ENCODE peak calls at places on chromosomes 7 and 10, in seven cellular contexts. M is lower leg skin, V is hepatocyte, Z is K562, A is thoracic aorta, L is MM.1S, R is gastrocnemius medialis. D is an unnamed sample.

GRCh38 chr10:85621562-85621961 is 745.0 kb downstream of the GRID1 start:
- DNase-seq in V (peak), Z (no peak), M (no peak), L (no peak), R (no peak), A (no peak), D (no peak)

GRCh38 chr7:143345428-143345900 is 17.0 kb downstream of the FAM131B start:
- DNase-seq in L (no peak), Z (peak), A (no peak), M (no peak), V (peak), R (no peak), D (peak)

GRCh38 chr7:23445326-23445725 is 25.0 kb downstream of the IGF2BP3 start:
- DNase-seq in Z (no peak), L (no peak), R (no peak), V (no peak), A (no peak), M (no peak), D (no peak)

GRCh38 chr7:24786941-24787340 is 29.7 kb upstream of the GSDME start:
- DNase-seq in A (peak), R (peak), L (no peak), M (peak), V (no peak), Z (peak), D (no peak)

GRCh38 chr7:91089382-91089963 is 174.8 kb upstream of the FZD1 start:
- DNase-seq in A (no peak), R (no peak), M (no peak), V (peak), Z (peak), L (peak), D (no peak)

GRCh38 chr7:135147899-135148721 is at the start of gene TMEM140:
- DNase-seq in V (peak), R (peak), A (no peak), Z (peak), M (no peak), L (peak), D (no peak)

GRCh38 chr7:55498770-55499169 is 73.5 kb downstream of the VOPP1 start:
- DNase-seq in A (no peak), M (no peak), L (no peak), R (no peak), V (no peak), Z (no peak), D (no peak)

GRCh38 chr7:110531186-110531585 is 559.7 kb upstream of the LRRN3 start:
- DNase-seq in R (no peak), A (no peak), M (no peak), Z (no peak), V (peak), L (peak), D (no peak)

GRCh38 chr10:22805304-22805703 is 90.9 kb upstream of the PIP4K2A start:
- DNase-seq in A (no peak), R (no peak), V (peak), L (no peak), Z (peak), M (peak), D (no peak)

GRCh38 chr10:116115233-116115632 is 157.8 kb downstream of the GFRA1 start:
- DNase-seq in M (no peak), V (no peak), Z (no peak), A (no peak), L (no peak), R (no peak), D (no peak)

GRCh38 chr7:66522518-66522917 is 106.2 kb upstream of the KCTD7 start:
- DNase-seq in L (no peak), R (no peak), M (no peak), V (no peak), Z (no peak), A (no peak), D (no peak)

GRCh38 chr7:151519765-151520418 is at the start of gene RHEB:
- DNase-seq in V (peak), A (peak), Z (peak), L (peak), M (peak), R (peak), D (peak)

GRCh38 chr7:45880433-45880860 is 7.6 kb upstream of the CCDC201 start:
- DNase-seq in A (no peak), R (no peak), Z (no peak), M (no peak), V (no peak), L (no peak), D (no peak)

GRCh38 chr10:511849-512191 is 177.6 kb downstream of the DIP2C start:
- DNase-seq in A (no peak), V (no peak), R (no peak), M (no peak), L (no peak), Z (no peak), D (no peak)

GRCh38 chr10:119466655-119467054 is 75.9 kb downstream of the RGS10 start:
- DNase-seq in Z (no peak), L (no peak), M (no peak), V (no peak), A (no peak), R (no peak), D (no peak)

GRCh38 chr10:6171891-6172354 is 30.8 kb upstream of the PFKFB3 start:
- DNase-seq in R (peak), L (no peak), A (peak), Z (no peak), M (peak), V (no peak), D (no peak)

GRCh38 chr10:132897516-132898381 is 44.6 kb downstream of the CFAP46 start:
- DNase-seq in A (no peak), R (no peak), Z (no peak), L (no peak), M (no peak), V (no peak), D (no peak)

GRCh38 chr10:78741541-78741940 is 327.2 kb upstream of the ZMIZ1 start:
- DNase-seq in M (no peak), V (peak), A (no peak), Z (no peak), R (no peak), L (no peak), D (no peak)

GRCh38 chr10:80894339-80894791 is 356.7 kb downstream of the SH2D4B start:
- DNase-seq in Z (no peak), V (no peak), L (no peak), A (no peak), M (no peak), R (no peak), D (no peak)

GRCh38 chr7:80719261-80719660 is 80.8 kb downstream of the CD36 start:
- DNase-seq in L (no peak), V (peak), R (no peak), Z (no peak), M (no peak), A (no peak), D (no peak)

GRCh38 chr10:70866424-70866823 is 21.9 kb downstream of the PCBD1 start:
- DNase-seq in Z (no peak), M (peak), L (peak), A (no peak), R (no peak), V (no peak), D (no peak)

GRCh38 chr10:70858759-70859158 is 29.6 kb downstream of the PCBD1 start:
- DNase-seq in A (no peak), V (no peak), Z (no peak), L (no peak), M (no peak), R (no peak), D (no peak)

GRCh38 chr10:70864940-70865339 is 23.4 kb downstream of the PCBD1 start:
- DNase-seq in Z (no peak), M (no peak), R (no peak), V (no peak), A (no peak), L (no peak), D (no peak)

GRCh38 chr10:70863470-70864160 is 24.8 kb downstream of the PCBD1 start:
- DNase-seq in V (no peak), Z (no peak), R (no peak), L (peak), A (no peak), M (no peak), D (no peak)
- TF ChIP-seq CTCF in V (no peak), Z (no peak), R (no peak), L (peak), A (no peak), M (no peak), D (no peak)

DNA sequence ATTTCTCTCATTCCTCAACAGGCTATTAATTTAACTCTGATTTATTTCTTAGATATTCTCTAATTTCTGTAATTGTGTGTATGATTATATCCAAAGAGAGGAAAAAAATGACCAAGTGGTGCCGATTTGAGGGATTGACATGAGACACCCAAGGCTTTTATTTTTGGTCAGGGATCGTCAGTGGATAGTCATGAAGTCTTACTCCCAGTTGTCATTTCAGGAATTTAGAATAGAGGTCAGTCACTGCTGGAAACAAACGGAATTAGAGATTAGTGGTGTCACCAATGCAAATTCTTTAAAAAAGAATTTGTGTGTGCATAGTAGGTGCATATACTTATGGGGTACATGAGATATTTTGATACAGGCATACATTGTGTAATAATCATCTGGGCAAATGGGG is 26.8 kb upstream of the AGR3 start:
- DNase-seq in Z (no peak), R (no peak), L (no peak), V (no peak), A (no peak), M (no peak), D (no peak)
- H3K4me3 ChIP-seq in Z (no peak), R (no peak), L (no peak), V (no peak), A (no peak), M (no peak), D (no peak)

GRCh38 chr7:36280840-36281812 is 108.5 kb upstream of the ANLN start:
- DNase-seq in A (no peak), L (no peak), Z (peak), M (peak), R (peak), V (peak), D (no peak)

GRCh38 chr7:36283171-36283570 is 106.5 kb upstream of the ANLN start:
- DNase-seq in V (no peak), L (no peak), A (no peak), Z (no peak), M (no peak), R (no peak), D (peak)

GRCh38 chr7:36283711-36284130 is 105.9 kb upstream of the ANLN start:
- DNase-seq in A (no peak), V (no peak), L (no peak), R (peak), Z (peak), M (peak), D (no peak)

GRCh38 chr7:36279926-36280315 is 109.7 kb upstream of the ANLN start:
- DNase-seq in R (no peak), Z (no peak), L (no peak), M (no peak), A (no peak), V (no peak), D (no peak)

GRCh38 chr7:36281945-36282727 is 107.5 kb upstream of the ANLN start:
- DNase-seq in R (no peak), M (no peak), Z (peak), A (no peak), V (no peak), L (no peak), D (no peak)
- TF ChIP-seq CTCF in R (no peak), M (no peak), Z (no peak), A (no peak), V (no peak), L (no peak), D (no peak)

GRCh38 chr7:1639071-1639470 is 31.0 kb upstream of the ELFN1 start:
- DNase-seq in L (no peak), M (no peak), V (no peak), A (no peak), R (no peak), Z (no peak), D (no peak)
- H3K4me3 ChIP-seq in L (no peak), M (no peak), V (no peak), A (no peak), R (no peak), Z (no peak), D (no peak)

DNA sequence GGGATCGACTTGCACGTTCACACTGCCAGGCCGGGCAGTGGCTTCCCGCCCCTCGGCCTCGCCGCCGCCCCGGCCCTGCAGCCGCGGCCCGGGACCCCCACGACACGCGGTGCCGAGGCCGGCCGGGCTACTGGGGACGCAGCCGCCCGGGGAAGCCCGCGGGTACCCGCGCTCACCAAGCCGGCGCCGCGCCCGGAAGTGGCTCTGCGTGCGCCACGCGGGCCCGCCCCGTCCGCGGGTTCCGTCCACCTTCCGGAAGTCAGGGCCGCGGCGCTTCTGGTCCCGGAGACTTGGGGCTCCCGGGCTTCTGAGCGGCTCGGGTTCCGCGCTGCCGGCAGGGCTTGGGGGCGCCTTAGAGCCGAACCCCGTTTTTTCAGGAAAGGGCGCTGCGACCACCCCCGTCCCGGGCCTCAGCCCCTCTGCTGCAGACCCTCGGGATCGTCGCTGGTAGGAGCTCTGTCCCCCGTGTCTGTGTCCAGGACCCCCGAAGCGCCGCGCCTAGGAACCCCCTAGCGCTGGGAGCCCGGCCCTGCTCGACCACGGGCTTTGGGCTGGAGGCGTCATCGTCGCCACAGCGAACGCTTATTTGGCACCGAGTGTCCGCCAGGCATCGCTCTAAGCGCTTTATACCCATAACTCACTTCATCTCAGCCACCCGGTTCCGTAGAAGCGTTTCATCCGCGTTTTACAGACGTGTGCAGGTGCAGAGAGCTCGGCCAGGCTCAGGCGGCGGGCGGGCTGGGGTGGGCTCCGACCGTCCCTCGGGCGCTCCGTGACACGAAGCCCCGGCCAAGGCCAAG is at the start of gene PSMG3:
- DNase-seq in Z (peak), L (peak), R (peak), V (peak), M (peak), A (peak), D (peak)
- TF ChIP-seq CTCF in Z (peak), L (peak), R (peak), V (peak), M (no peak), A (peak), D (peak)

GRCh38 chr10:21406595-21407218 is 118.8 kb downstream of the SKIDA1 start:
- DNase-seq in R (no peak), A (no peak), Z (peak), L (no peak), V (no peak), M (no peak), D (no peak)
- H3K4me3 ChIP-seq in R (no peak), A (no peak), Z (no peak), L (no peak), V (no peak), M (no peak), D (no peak)

GRCh38 chr7:128217030-128217805 is 23.9 kb upstream of the LEP start:
- DNase-seq in L (no peak), R (no peak), M (no peak), Z (peak), V (no peak), A (no peak), D (no peak)

GRCh38 chr7:128219646-128220045 is 21.4 kb upstream of the LEP start:
- DNase-seq in Z (no peak), R (no peak), L (no peak), V (no peak), M (no peak), A (no peak), D (no peak)

GRCh38 chr7:128215739-128216138 is 25.3 kb upstream of the LEP start:
- DNase-seq in R (no peak), L (no peak), Z (no peak), A (no peak), M (no peak), V (no peak), D (no peak)

GRCh38 chr7:128215281-128215680 is 25.8 kb upstream of the LEP start:
- DNase-seq in R (no peak), L (no peak), M (no peak), A (no peak), Z (no peak), V (no peak), D (no peak)

GRCh38 chr7:128217972-128218652 is 23.0 kb upstream of the LEP start:
- DNase-seq in R (no peak), M (no peak), A (no peak), L (no peak), Z (no peak), V (no peak), D (no peak)
- TF ChIP-seq CTCF in R (no peak), M (no peak), A (no peak), L (peak), Z (peak), V (no peak), D (peak)

D was measured in WERI-Rb-1.